ENCODE peak calls at places on chromosome 15, in eight cellular contexts. J, T, C, B, L, U, O and N are unnamed samples.

GRCh38 chr15:31456329-31457060 is 129.9 kb downstream of the KLF13 start:
- DNase-seq in J (no peak), T (no peak), C (no peak), B (no peak), L (no peak), U (no peak), O (no peak), N (no peak)

GRCh38 chr15:52786436-52787122 is 3.6 kb downstream of the ONECUT1 start:
- DNase-seq in J (no peak), T (no peak), C (no peak), B (no peak), L (no peak), U (no peak), O (no peak), N (no peak)

GRCh38 chr15:54066403-54066802 is 88.2 kb downstream of the UNC13C start:
- DNase-seq in J (no peak), T (no peak), C (no peak), B (no peak), L (no peak), U (no peak), O (no peak), N (no peak)

GRCh38 chr15:78242128-78242527 is 7.8 kb upstream of the ACSBG1 start:
- DNase-seq in J (no peak), T (no peak), C (no peak), B (no peak), L (no peak), U (peak; percentile 26), O (no peak), N (no peak)

GRCh38 chr15:75199347-75199976 is 2.2 kb upstream of the C15orf39 start:
- DNase-seq in J (no peak), T (no peak), C (no peak), B (no peak), L (no peak), U (no peak), O (no peak), N (peak; percentile 61)

GRCh38 chr15:57537072-57537471 is 54.6 kb upstream of the MYZAP start:
- DNase-seq in J (peak; percentile 39), T (no peak), C (peak; percentile 69), B (no peak), L (peak; percentile 37), U (peak; percentile 77), O (peak; percentile 10), N (no peak)

GRCh38 chr15:96326551-96327154 is 3.8 kb upstream of the NR2F2 start:
- DNase-seq in J (peak; percentile 63), T (peak; percentile 10), C (peak; percentile 39), B (peak; percentile 37), L (no peak), U (peak; percentile 78), O (no peak), N (peak; percentile 25)

GRCh38 chr15:47737424-47737823 is 20.1 kb downstream of the SEMA6D start:
- DNase-seq in J (no peak), T (no peak), C (no peak), B (no peak), L (no peak), U (peak; percentile 48), O (no peak), N (no peak)

GRCh38 chr15:83904107-83904720 is 250.3 kb downstream of the ADAMTSL3 start:
- DNase-seq in J (no peak), T (no peak), C (no peak), B (no peak), L (no peak), U (peak; percentile 88), O (no peak), N (no peak)

GRCh38 chr15:75884041-75884440 is 19.6 kb upstream of the FBXO22 start:
- DNase-seq in J (no peak), T (no peak), C (no peak), B (no peak), L (no peak), U (peak; percentile 47), O (no peak), N (no peak)

GRCh38 chr15:79088426-79089205 is 2.0 kb downstream of the RASGRF1 start:
- DNase-seq in J (no peak), T (no peak), C (no peak), B (no peak), L (no peak), U (no peak), O (no peak), N (no peak)

GRCh38 chr15:88454867-88455810 is 12.0 kb downstream of the MRPL46 start:
- DNase-seq in J (peak; percentile 45), T (peak; percentile 50), C (peak; percentile 46), B (no peak), L (no peak), U (peak; percentile 82), O (peak; percentile 48), N (peak; percentile 48)

GRCh38 chr15:29792426-29793159 is 29.7 kb downstream of the TJP1 start:
- DNase-seq in J (no peak), T (no peak), C (peak; percentile 16), B (no peak), L (peak; percentile 18), U (peak; percentile 14), O (no peak), N (no peak)

GRCh38 chr15:66224946-66225345 is 28.6 kb downstream of the MEGF11 start:
- DNase-seq in J (no peak), T (no peak), C (no peak), B (no peak), L (no peak), U (no peak), O (no peak), N (no peak)

GRCh38 chr15:97902140-97902780 is 58.2 kb upstream of the ARRDC4 start:
- DNase-seq in J (no peak), T (no peak), C (no peak), B (no peak), L (peak; percentile 93), U (peak; percentile 15), O (no peak), N (no peak)

GRCh38 chr15:95085056-95085455 is 853.7 kb downstream of the MCTP2 start:
- DNase-seq in J (no peak), T (no peak), C (no peak), B (no peak), L (no peak), U (no peak), O (no peak), N (no peak)

GRCh38 chr15:64205202-64205601 is 42.4 kb upstream of the PPIB start:
- DNase-seq in J (no peak), T (no peak), C (no peak), B (no peak), L (no peak), U (no peak), O (no peak), N (no peak)

GRCh38 chr15:85730001-85730820 is 64.5 kb downstream of the KLHL25 start:
- DNase-seq in J (no peak), T (peak; percentile 71), C (peak; percentile 56), B (no peak), L (no peak), U (peak; percentile 81), O (peak; percentile 47), N (peak; percentile 63)

GRCh38 chr15:66233487-66234415 is 19.8 kb downstream of the MEGF11 start:
- DNase-seq in J (no peak), T (no peak), C (no peak), B (no peak), L (no peak), U (peak; percentile 22), O (peak; percentile 38), N (no peak)

GRCh38 chr15:58684751-58685150 is 64.8 kb downstream of the ADAM10 start:
- DNase-seq in J (no peak), T (no peak), C (no peak), B (no peak), L (no peak), U (no peak), O (no peak), N (no peak)
- TF ChIP-seq CTCF in J (no peak), T (no peak), C (no peak), B (no peak), L (no peak), U (no peak), O (no peak), N (no peak)

GRCh38 chr15:76998661-76999285 is 3.8 kb downstream of the PSTPIP1 start:
- DNase-seq in J (no peak), T (no peak), C (no peak), B (no peak), L (no peak), U (no peak), O (no peak), N (no peak)

GRCh38 chr15:77001966-77002365 is 7.0 kb downstream of the PSTPIP1 start:
- DNase-seq in J (no peak), T (no peak), C (no peak), B (no peak), L (no peak), U (no peak), O (no peak), N (no peak)

GRCh38 chr15:77002436-77002835 is 7.5 kb downstream of the PSTPIP1 start:
- DNase-seq in J (peak; percentile 4), T (no peak), C (no peak), B (no peak), L (no peak), U (no peak), O (no peak), N (no peak)

GRCh38 chr15:77001351-77001750 is 6.4 kb downstream of the PSTPIP1 start:
- DNase-seq in J (no peak), T (no peak), C (no peak), B (no peak), L (no peak), U (no peak), O (no peak), N (no peak)

GRCh38 chr15:76999996-77000395 is 5.1 kb downstream of the PSTPIP1 start:
- DNase-seq in J (no peak), T (no peak), C (no peak), B (no peak), L (no peak), U (no peak), O (no peak), N (no peak)
- TF ChIP-seq CTCF in J (no peak), T (no peak), C (no peak), B (no peak), L (no peak), U (no peak), O (no peak), N (no peak)

DNA sequence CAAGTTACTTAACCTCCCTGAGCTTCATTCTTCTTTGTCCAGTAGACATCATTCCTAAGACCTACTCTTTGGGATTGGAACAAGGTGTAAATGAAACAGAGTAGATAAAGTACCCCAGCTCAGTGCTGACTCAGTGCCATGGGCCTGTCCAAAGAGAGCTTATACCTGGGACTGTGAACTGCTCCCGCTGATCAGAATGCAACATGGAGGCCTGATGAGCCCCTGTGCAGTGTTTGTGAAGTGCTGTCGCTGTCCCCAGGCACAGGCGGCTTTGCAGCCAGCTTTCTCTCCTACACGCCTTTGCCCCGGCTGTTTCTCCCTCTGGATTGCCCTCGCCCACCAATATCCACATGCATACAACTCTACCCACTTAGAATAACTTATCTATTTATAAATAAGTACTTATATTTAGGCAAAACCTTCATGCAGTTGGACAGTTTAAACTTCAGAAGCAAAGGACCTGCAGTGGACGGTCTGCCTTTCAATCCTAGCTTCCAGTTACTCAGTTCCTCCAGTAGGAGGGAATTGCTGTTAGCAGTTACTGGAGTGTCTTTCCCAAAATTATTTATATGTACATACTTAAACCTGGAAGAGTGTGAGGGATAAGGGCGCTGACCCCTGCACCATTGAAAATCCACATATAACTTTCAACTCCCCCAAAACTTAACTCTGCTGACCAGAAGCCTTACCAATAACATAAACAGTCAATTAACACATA is 80.0 kb downstream of the CORO2B start:
- DNase-seq in J (no peak), T (no peak), C (no peak), B (no peak), L (no peak), U (no peak), O (no peak), N (no peak)
- TF ChIP-seq CTCF in J (no peak), T (no peak), C (peak; percentile 39), B (no peak), L (no peak), U (no peak), O (no peak), N (no peak)

GRCh38 chr15:40803688-40804087 is 3.2 kb upstream of the ZFYVE19 start:
- DNase-seq in J (no peak), T (no peak), C (no peak), B (no peak), L (no peak), U (no peak), O (no peak), N (no peak)
- TF ChIP-seq CTCF in J (no peak), T (no peak), C (peak; percentile 19), B (no peak), L (no peak), U (no peak), O (no peak), N (no peak)